ENCODE peak calls at places on chromosomes 2 and 18, in eight cellular contexts. O is lower lobe of right lung; J is A549; I is brain microvascular endothelial cell; R is upper lobe of right lung; A is CD8-positive, alpha-beta T cell; N is GM13977; C is CD4-positive, alpha-beta T cell. V is an unnamed sample.

GRCh38 chr2:160575363-160575762 is 81.8 kb upstream of the RBMS1 start:
- DNase-seq in R (no peak), O (no peak), J (no peak), N (no peak), C (no peak), A (no peak), I (no peak), V (no peak)

GRCh38 chr18:61984293-61984692 is 91.5 kb upstream of the RNF152 start:
- DNase-seq in O (no peak), A (no peak), C (no peak), N (no peak), R (no peak), I (no peak), J (no peak), V (no peak)

GRCh38 chr2:62801110-62801509 is 95.6 kb downstream of the EHBP1 start:
- DNase-seq in N (no peak), O (no peak), I (no peak), A (no peak), J (no peak), C (no peak), R (no peak), V (no peak)

GRCh38 chr2:9984217-9984739 is 32.8 kb downstream of the GRHL1 start:
- DNase-seq in R (no peak), C (no peak), N (peak; percentile 72), J (peak; percentile 90), I (no peak), O (no peak), A (peak; percentile 15), V (no peak)

GRCh38 chr18:33076601-33077000 is 303.8 kb upstream of the KLHL14 start:
- DNase-seq in I (no peak), A (no peak), J (no peak), C (no peak), R (no peak), O (no peak), N (no peak), V (no peak)

GRCh38 chr2:162103443-162104009 is 29.5 kb upstream of the DPP4 start:
- DNase-seq in N (no peak), I (no peak), J (no peak), R (no peak), A (no peak), O (no peak), C (no peak), V (no peak)

GRCh38 chr2:233346930-233347329 is 7.4 kb upstream of the DGKD start:
- DNase-seq in A (no peak), I (no peak), O (no peak), R (no peak), J (no peak), N (no peak), C (no peak), V (no peak)

GRCh38 chr18:6059551-6059950 is 164.2 kb upstream of the TMEM200C start:
- DNase-seq in I (no peak), R (no peak), A (no peak), N (no peak), C (no peak), J (no peak), O (no peak), V (no peak)

GRCh38 chr2:105103481-105103880 is 65.6 kb downstream of the MRPS9 start:
- DNase-seq in I (no peak), N (no peak), O (no peak), C (no peak), R (no peak), J (no peak), A (no peak), V (no peak)

GRCh38 chr18:33802955-33803354 is 224.9 kb downstream of the ASXL3 start:
- DNase-seq in N (no peak), A (no peak), C (no peak), J (no peak), R (no peak), O (no peak), I (no peak), V (no peak)

GRCh38 chr2:16487686-16488085 is 177.9 kb downstream of the CYRIA start:
- DNase-seq in O (no peak), R (no peak), N (no peak), A (no peak), C (no peak), J (peak; percentile 8), I (peak; percentile 5), V (no peak)

GRCh38 chr18:45730832-45731545 is 7.0 kb downstream of the SLC14A1 start:
- DNase-seq in I (no peak), N (no peak), O (no peak), C (no peak), A (no peak), J (peak; percentile 18), R (no peak), V (no peak)

GRCh38 chr18:63186934-63187574 is 132.5 kb downstream of the BCL2 start:
- DNase-seq in O (no peak), A (no peak), I (no peak), C (no peak), J (no peak), R (no peak), N (no peak), V (no peak)

GRCh38 chr2:239374896-239375277 is 25.9 kb downstream of the HDAC4 start:
- DNase-seq in R (no peak), I (no peak), O (peak; percentile 43), C (no peak), A (no peak), N (no peak), J (no peak), V (no peak)

GRCh38 chr2:71605781-71606241 is 152.4 kb downstream of the DYSF start:
- DNase-seq in I (no peak), N (no peak), R (peak; percentile 40), C (no peak), A (no peak), O (peak; percentile 25), J (no peak), V (peak; percentile 31)

GRCh38 chr2:36374586-36374985 is 19.0 kb downstream of the CRIM1 start:
- DNase-seq in C (no peak), R (no peak), I (no peak), J (no peak), O (no peak), N (no peak), A (no peak), V (no peak)

GRCh38 chr18:23276456-23276855 is 141.2 kb downstream of the CABLES1 start:
- DNase-seq in O (no peak), R (no peak), N (no peak), I (no peak), J (no peak), A (no peak), C (no peak), V (peak; percentile 36)

GRCh38 chr2:165898381-165898780 is 55.2 kb downstream of the TTC21B start:
- DNase-seq in R (no peak), C (no peak), A (no peak), J (no peak), I (no peak), O (no peak), N (no peak), V (no peak)

GRCh38 chr18:64037812-64038414 is 68.0 kb downstream of the SERPINB8 start:
- DNase-seq in R (no peak), J (peak; percentile 15), N (peak; percentile 60), I (peak; percentile 5), A (no peak), O (no peak), C (no peak), V (no peak)

GRCh38 chr2:109349555-109350430 is 220.8 kb downstream of the SH3RF3 start:
- DNase-seq in J (no peak), O (no peak), N (no peak), I (no peak), R (peak; percentile 53), C (no peak), A (no peak), V (no peak)
- TF ChIP-seq CTCF in J (no peak), O (no peak), N (no peak), I (peak; percentile 38), R (no peak), C (no peak), A (no peak), V (peak; percentile 40)

DNA sequence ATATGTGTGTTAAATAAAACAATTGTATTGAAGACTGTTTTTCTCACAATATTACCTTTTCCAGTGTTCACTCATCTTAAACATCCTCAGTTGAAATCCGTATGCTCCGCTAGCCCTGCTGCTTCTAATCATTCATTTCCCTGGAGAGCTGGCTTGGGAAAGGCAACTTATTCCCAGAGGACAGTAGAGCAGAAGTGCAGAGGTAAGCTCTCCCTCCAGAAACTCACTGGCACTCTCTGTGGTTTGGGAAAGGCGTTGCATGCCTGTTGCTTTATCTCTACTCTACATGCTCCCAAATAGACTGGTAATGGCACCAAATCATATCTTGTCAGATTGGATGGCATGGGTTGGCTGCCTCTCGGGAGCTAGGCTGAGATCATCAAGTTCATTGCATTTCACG is 117.1 kb upstream of the BOD1L2 start:
- DNase-seq in N (no peak), O (no peak), A (no peak), R (no peak), J (no peak), I (no peak), C (no peak), V (no peak)
- TF ChIP-seq CTCF in N (no peak), O (no peak), A (no peak), R (no peak), J (no peak), I (peak; percentile 37), C (no peak), V (no peak)

GRCh38 chr2:118593257-118593656 is 254.2 kb downstream of the EN1 start:
- DNase-seq in R (no peak), N (no peak), A (no peak), J (no peak), C (no peak), I (no peak), O (no peak), V (no peak)

GRCh38 chr2:118584380-118584779 is 263.1 kb downstream of the EN1 start:
- DNase-seq in J (no peak), A (no peak), N (no peak), R (no peak), O (no peak), I (no peak), C (no peak), V (no peak)

GRCh38 chr2:118584877-118585276 is 262.6 kb downstream of the EN1 start:
- DNase-seq in R (no peak), I (no peak), C (no peak), N (no peak), A (no peak), J (no peak), O (no peak), V (no peak)

GRCh38 chr2:118588826-118589225 is 258.6 kb downstream of the EN1 start:
- DNase-seq in C (no peak), R (no peak), N (no peak), J (no peak), I (no peak), O (no peak), A (no peak), V (no peak)

GRCh38 chr2:118589726-118590125 is 257.7 kb downstream of the EN1 start:
- DNase-seq in O (no peak), J (no peak), R (no peak), I (no peak), A (no peak), N (no peak), C (no peak), V (no peak)
- TF ChIP-seq CTCF in O (no peak), J (no peak), R (no peak), I (no peak), A (no peak), N (no peak), C (no peak), V (no peak)

DNA sequence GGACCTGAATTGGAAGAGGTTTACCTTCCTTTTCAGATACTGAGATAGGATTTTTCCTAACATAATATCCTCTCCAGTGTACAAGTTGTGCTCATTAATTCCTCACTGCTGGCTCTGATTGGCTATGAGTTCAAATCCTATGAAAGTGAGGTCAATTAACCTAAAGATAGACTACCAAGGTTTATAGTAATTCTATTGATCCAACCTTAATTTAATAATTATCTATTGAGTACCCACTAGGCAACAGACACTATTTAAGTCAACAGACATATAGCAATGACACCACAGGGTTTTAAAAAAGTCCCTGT is 81.2 kb downstream of the NABP1 start:
- DNase-seq in O (no peak), N (no peak), C (no peak), R (no peak), I (no peak), A (no peak), J (no peak), V (no peak)
- TF ChIP-seq CTCF in O (no peak), N (no peak), C (no peak), R (no peak), I (no peak), A (peak; percentile 5), J (no peak), V (no peak)